ENCODE peak calls at places on chromosomes 1 and 21, in four cellular contexts. K, V, J and F are unnamed samples.

GRCh38 chr21:28742527-28742926 is 250.2 kb downstream of the LTN1 start:
- DNase-seq in K (peak; percentile 74), J (no peak), V (no peak), F (no peak)

GRCh38 chr1:230693221-230693620 is 20.7 kb downstream of the AGT start:
- DNase-seq in V (no peak), K (no peak), J (no peak), F (no peak)

GRCh38 chr1:41518471-41518870 is 34.0 kb upstream of the EDN2 start:
- DNase-seq in J (no peak), V (no peak), K (no peak), F (no peak)

GRCh38 chr21:36926989-36927695 is 39.3 kb downstream of the HLCS start:
- DNase-seq in J (no peak), K (no peak), V (no peak), F (no peak)

GRCh38 chr1:174160109-174160473 is 771 bp downstream of the RABGAP1L start:
- DNase-seq in J (no peak), V (no peak), K (peak; percentile 57), F (no peak)

GRCh38 chr1:176515310-176515709 is 52.3 kb downstream of the PAPPA2 start:
- DNase-seq in K (peak; percentile 92), V (no peak), J (no peak), F (no peak)

GRCh38 chr1:9197186-9198099 is 37.1 kb upstream of the H6PD start:
- DNase-seq in K (peak; percentile 48), J (no peak), V (no peak), F (no peak)

GRCh38 chr1:150267896-150268295 is 920 bp downstream of the APH1A start:
- DNase-seq in V (no peak), J (no peak), K (peak; percentile 14), F (no peak)